ENCODE peak calls at places on chromosomes 7 and 10, in four cellular contexts. One of them, this sample, is unnamed.

GRCh38 chr10:43214071-43214955 is 52.6 kb downstream of the RASGEF1A start:
- DNase-seq in HCT116: no peak
- DNase-seq in GM12878: no peak
- DNase-seq in HepG2: no peak
- DNase-seq in this sample: no peak

GRCh38 chr10:56856569-56856968 is 495.5 kb upstream of the ZWINT start:
- DNase-seq in HepG2: no peak
- DNase-seq in GM12878: no peak
- DNase-seq in HCT116: no peak
- DNase-seq in this sample: no peak

GRCh38 chr10:123154943-123155505 is 822 bp downstream of the BUB3 start:
- DNase-seq in GM12878: no peak
- DNase-seq in HCT116: peak; percentile 31
- DNase-seq in HepG2: peak; percentile 26
- DNase-seq in this sample: no peak

GRCh38 chr10:119355930-119356329 is 148.6 kb downstream of the GRK5 start:
- DNase-seq in HepG2: no peak
- DNase-seq in HCT116: peak; percentile 63
- DNase-seq in GM12878: no peak
- DNase-seq in this sample: peak; percentile 42

GRCh38 chr7:99374121-99375064 is at the start of gene ARPC1B:
- DNase-seq in GM12878: no peak
- DNase-seq in HepG2: peak; percentile 57
- DNase-seq in HCT116: peak; percentile 41
- DNase-seq in this sample: peak; percentile 98

GRCh38 chr10:110774069-110775021 is 97.4 kb upstream of the PDCD4 start:
- DNase-seq in HepG2: peak; percentile 55
- DNase-seq in HCT116: peak; percentile 92
- DNase-seq in GM12878: peak; percentile 99
- DNase-seq in this sample: peak; percentile 78

GRCh38 chr7:28481131-28481926 is 69.0 kb downstream of the CREB5 start:
- DNase-seq in HepG2: no peak
- DNase-seq in GM12878: peak; percentile 85
- DNase-seq in HCT116: no peak
- DNase-seq in this sample: no peak

GRCh38 chr10:25083546-25084111 is 67.2 kb downstream of the THNSL1 start:
- DNase-seq in HCT116: no peak
- DNase-seq in GM12878: no peak
- DNase-seq in HepG2: no peak
- DNase-seq in this sample: no peak

GRCh38 chr10:73338801-73339368 is 19.8 kb downstream of the CFAP70 start:
- DNase-seq in GM12878: no peak
- DNase-seq in HCT116: peak; percentile 6
- DNase-seq in HepG2: no peak
- DNase-seq in this sample: no peak

GRCh38 chr10:6014241-6014761 is 37.0 kb upstream of the IL15RA start:
- DNase-seq in HepG2: peak; percentile 34
- DNase-seq in GM12878: peak; percentile 30
- DNase-seq in HCT116: peak; percentile 29
- DNase-seq in this sample: peak; percentile 31

GRCh38 chr10:121572857-121573540 is 25.2 kb downstream of the FGFR2 start:
- DNase-seq in GM12878: no peak
- DNase-seq in HepG2: no peak
- DNase-seq in HCT116: no peak
- DNase-seq in this sample: no peak

GRCh38 chr7:66815976-66816375 is 75.4 kb downstream of the RABGEF1 start:
- DNase-seq in HepG2: no peak
- DNase-seq in GM12878: no peak
- DNase-seq in HCT116: no peak
- DNase-seq in this sample: no peak

GRCh38 chr10:59865101-59865500 is 41.3 kb downstream of the CCDC6 start:
- DNase-seq in GM12878: no peak
- DNase-seq in HCT116: peak; percentile 40
- DNase-seq in HepG2: peak; percentile 33
- DNase-seq in this sample: peak; percentile 70

GRCh38 chr10:31343009-31343408 is 24.0 kb downstream of the ZEB1 start:
- DNase-seq in GM12878: no peak
- DNase-seq in HCT116: no peak
- DNase-seq in HepG2: no peak
- DNase-seq in this sample: no peak

GRCh38 chr10:48519731-48520506 is 85.0 kb downstream of the ARHGAP22 start:
- DNase-seq in HepG2: no peak
- DNase-seq in HCT116: no peak
- DNase-seq in GM12878: no peak
- DNase-seq in this sample: no peak

GRCh38 chr7:43727003-43727402 is 2.3 kb downstream of the COA1 start:
- DNase-seq in HCT116: no peak
- DNase-seq in HepG2: no peak
- DNase-seq in GM12878: no peak
- DNase-seq in this sample: no peak

GRCh38 chr7:104836976-104837375 is 177.0 kb upstream of the KMT2E start:
- DNase-seq in HCT116: no peak
- DNase-seq in GM12878: no peak
- DNase-seq in HepG2: no peak
- DNase-seq in this sample: no peak

GRCh38 chr10:31549936-31550335 is 230.9 kb downstream of the ZEB1 start:
- DNase-seq in GM12878: no peak
- DNase-seq in HCT116: no peak
- DNase-seq in HepG2: no peak
- DNase-seq in this sample: no peak

GRCh38 chr7:6546852-6547251 is 4.4 kb downstream of the GRID2IP start:
- DNase-seq in GM12878: no peak
- DNase-seq in HepG2: no peak
- DNase-seq in HCT116: peak; percentile 42
- DNase-seq in this sample: peak; percentile 41

GRCh38 chr10:72695496-72695895 is 3.6 kb downstream of the MCU start:
- DNase-seq in GM12878: no peak
- DNase-seq in HCT116: no peak
- DNase-seq in HepG2: no peak
- DNase-seq in this sample: no peak

GRCh38 chr7:28458732-28459131 is 46.4 kb downstream of the CREB5 start:
- DNase-seq in GM12878: no peak
- DNase-seq in HCT116: no peak
- DNase-seq in HepG2: no peak
- DNase-seq in this sample: peak; percentile 11

GRCh38 chr7:12436896-12437535 is 33.4 kb upstream of the VWDE start:
- DNase-seq in HCT116: no peak
- DNase-seq in HepG2: no peak
- DNase-seq in GM12878: no peak
- DNase-seq in this sample: peak; percentile 19

GRCh38 chr7:123293710-123294109 is 93.9 kb upstream of the SLC13A1 start:
- DNase-seq in HCT116: no peak
- DNase-seq in GM12878: no peak
- DNase-seq in HepG2: no peak
- DNase-seq in this sample: no peak

GRCh38 chr7:41758321-41758720 is 55.4 kb upstream of the INHBA start:
- DNase-seq in GM12878: no peak
- DNase-seq in HCT116: no peak
- DNase-seq in HepG2: no peak
- DNase-seq in this sample: no peak

GRCh38 chr7:102125127-102125561 is 161.5 kb upstream of the SH2B2 start:
- DNase-seq in GM12878: peak; percentile 51
- DNase-seq in HCT116: peak; percentile 79
- DNase-seq in HepG2: no peak
- DNase-seq in this sample: no peak

GRCh38 chr10:29392376-29393021 is 103.6 kb downstream of the LYZL1 start:
- DNase-seq in HepG2: peak; percentile 54
- DNase-seq in HCT116: no peak
- DNase-seq in GM12878: no peak
- DNase-seq in this sample: peak; percentile 55

GRCh38 chr10:74586088-74586585 is 240.3 kb upstream of the KAT6B start:
- DNase-seq in GM12878: peak; percentile 73
- DNase-seq in HCT116: no peak
- DNase-seq in HepG2: no peak
- DNase-seq in this sample: peak; percentile 15

GRCh38 chr10:86821600-86821999 is 65.2 kb downstream of the BMPR1A start:
- DNase-seq in HCT116: no peak
- DNase-seq in HepG2: no peak
- DNase-seq in GM12878: no peak
- DNase-seq in this sample: peak; percentile 17

GRCh38 chr10:118566911-118567310 is 28.5 kb downstream of the PRLHR start:
- DNase-seq in HepG2: no peak
- DNase-seq in GM12878: no peak
- DNase-seq in HCT116: no peak
- DNase-seq in this sample: no peak

GRCh38 chr10:75617485-75618155 is 186.2 kb downstream of the LRMDA start:
- DNase-seq in GM12878: no peak
- DNase-seq in HepG2: no peak
- DNase-seq in HCT116: no peak
- DNase-seq in this sample: no peak

GRCh38 chr10:123515661-123516060 is 150.5 kb upstream of the GPR26 start:
- DNase-seq in GM12878: no peak
- DNase-seq in HepG2: no peak
- DNase-seq in HCT116: no peak
- DNase-seq in this sample: no peak

GRCh38 chr10:11949152-11949551 is 93.5 kb downstream of the UPF2 start:
- DNase-seq in HCT116: no peak
- DNase-seq in HepG2: no peak
- DNase-seq in GM12878: no peak
- DNase-seq in this sample: no peak

GRCh38 chr7:80542398-80542797 is 30.5 kb upstream of the GNAT3 start:
- DNase-seq in HepG2: no peak
- DNase-seq in HCT116: no peak
- DNase-seq in GM12878: no peak
- DNase-seq in this sample: no peak

GRCh38 chr7:32937344-32938174 is 19.7 kb upstream of the FKBP9 start:
- DNase-seq in GM12878: no peak
- DNase-seq in HCT116: no peak
- DNase-seq in HepG2: peak; percentile 40
- DNase-seq in this sample: no peak

GRCh38 chr7:32942783-32943653 is 14.2 kb upstream of the FKBP9 start:
- DNase-seq in GM12878: no peak
- DNase-seq in HCT116: peak; percentile 50
- DNase-seq in HepG2: peak; percentile 59
- DNase-seq in this sample: peak; percentile 90

GRCh38 chr7:32941181-32941995 is 15.9 kb upstream of the FKBP9 start:
- DNase-seq in HCT116: no peak
- DNase-seq in HepG2: peak; percentile 45
- DNase-seq in GM12878: no peak
- DNase-seq in this sample: no peak

GRCh38 chr7:32943654-32944030 is 13.6 kb upstream of the FKBP9 start:
- DNase-seq in GM12878: no peak
- DNase-seq in HepG2: no peak
- DNase-seq in HCT116: no peak
- DNase-seq in this sample: no peak

GRCh38 chr7:32941996-32942782 is 15.1 kb upstream of the FKBP9 start:
- DNase-seq in HCT116: no peak
- DNase-seq in HepG2: peak; percentile 18
- DNase-seq in GM12878: no peak
- DNase-seq in this sample: peak; percentile 83
- TF ChIP-seq EZH2 in HCT116: no peak
- TF ChIP-seq EZH2 in HepG2: no peak
- TF ChIP-seq EZH2 in GM12878: no peak
- TF ChIP-seq EZH2 in this sample: no peak

GRCh38 chr10:35882422-35883150 is 240.5 kb upstream of the FZD8 start:
- DNase-seq in HepG2: no peak
- DNase-seq in GM12878: no peak
- DNase-seq in HCT116: no peak
- DNase-seq in this sample: no peak
- TF ChIP-seq CTCF in HepG2: peak; percentile 26
- TF ChIP-seq CTCF in GM12878: no peak
- TF ChIP-seq CTCF in HCT116: no peak
- TF ChIP-seq CTCF in this sample: no peak

DNA sequence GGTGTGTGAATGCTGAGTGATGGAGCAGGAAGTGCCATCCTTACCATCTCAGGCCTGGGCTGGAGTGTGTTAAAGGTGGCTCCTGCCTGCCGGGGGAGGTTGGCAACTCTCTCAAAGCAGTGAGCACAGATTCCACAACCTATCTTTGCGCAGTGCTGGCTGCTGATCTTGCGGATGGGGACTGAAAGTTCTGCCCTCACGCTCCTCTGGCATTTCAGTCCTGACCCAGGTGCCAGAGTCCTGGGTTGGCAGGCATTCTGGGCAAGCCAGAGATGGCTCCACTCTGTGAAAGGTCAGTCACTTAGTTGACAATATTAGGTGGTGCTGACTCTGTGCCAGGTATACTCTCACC is 315.5 kb downstream of the RPS24 start:
- DNase-seq in GM12878: no peak
- DNase-seq in HepG2: no peak
- DNase-seq in HCT116: no peak
- DNase-seq in this sample: no peak
- TF ChIP-seq YY1 in GM12878: no peak
- TF ChIP-seq YY1 in HepG2: no peak
- TF ChIP-seq YY1 in HCT116: no peak
- TF ChIP-seq YY1 in this sample: no peak

GRCh38 chr10:103493911-103494877 is 689 bp downstream of the NEURL1 start:
- DNase-seq in HepG2: no peak
- DNase-seq in GM12878: no peak
- DNase-seq in HCT116: no peak
- DNase-seq in this sample: peak; percentile 23
- TF ChIP-seq EZH2 in HepG2: peak; percentile 85
- TF ChIP-seq EZH2 in GM12878: no peak
- TF ChIP-seq EZH2 in HCT116: no peak
- TF ChIP-seq EZH2 in this sample: no peak

DNA sequence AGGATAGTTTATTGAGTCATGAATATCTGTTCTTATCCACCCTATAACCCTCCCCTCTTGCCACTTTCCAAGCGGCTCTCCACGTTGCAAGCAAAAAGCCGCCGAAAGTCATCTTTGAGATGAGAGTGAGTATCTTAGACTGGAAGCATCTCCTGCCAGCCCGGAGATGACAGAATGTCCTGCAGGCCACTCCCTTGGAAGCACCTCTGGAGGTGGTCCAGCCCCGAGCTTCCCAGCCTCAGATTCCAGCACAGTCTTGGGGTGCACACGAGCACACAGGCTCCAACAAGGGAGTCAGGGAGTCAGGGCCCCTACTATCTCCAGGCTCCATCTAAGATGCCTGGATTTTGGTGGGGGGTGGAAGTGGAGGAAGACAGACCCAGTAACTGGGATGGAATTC is 5.5 kb upstream of the ELN start:
- DNase-seq in HCT116: no peak
- DNase-seq in GM12878: no peak
- DNase-seq in HepG2: no peak
- DNase-seq in this sample: no peak
- TF ChIP-seq CTCF in HCT116: no peak
- TF ChIP-seq CTCF in GM12878: no peak
- TF ChIP-seq CTCF in HepG2: no peak
- TF ChIP-seq CTCF in this sample: no peak

DNA sequence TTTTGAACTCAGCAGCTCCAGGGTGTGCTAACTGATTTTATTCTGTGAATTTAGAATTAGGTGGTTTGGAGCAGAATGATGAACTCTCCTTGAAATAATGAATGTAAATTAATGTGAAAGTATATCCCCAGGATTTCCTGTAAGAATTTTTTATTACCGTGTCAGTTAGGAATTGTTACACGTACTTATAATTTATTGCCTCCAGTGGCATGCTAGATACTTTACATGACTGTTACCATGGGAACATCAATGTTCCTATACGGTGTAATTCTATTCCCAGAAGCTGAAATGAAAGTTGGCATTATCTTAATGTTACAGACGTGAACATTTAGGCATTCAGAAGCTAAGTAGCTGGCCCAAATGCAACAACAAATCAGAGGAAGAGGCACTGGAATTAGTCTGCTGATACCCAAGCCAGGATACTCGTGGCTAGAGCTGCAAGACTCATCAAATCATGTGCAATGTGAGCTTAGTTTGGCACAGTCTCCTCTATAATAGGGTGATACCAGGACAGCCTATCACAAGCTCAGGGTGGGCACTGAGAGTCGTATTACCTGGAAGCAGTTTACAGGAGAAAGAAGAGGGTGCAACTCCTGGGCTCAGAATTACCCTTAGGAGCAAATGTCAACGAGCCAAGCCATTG is 30.0 kb upstream of the PRKAR2B start:
- DNase-seq in HepG2: no peak
- DNase-seq in GM12878: no peak
- DNase-seq in HCT116: no peak
- DNase-seq in this sample: no peak
- TF ChIP-seq YY1 in HepG2: no peak
- TF ChIP-seq YY1 in GM12878: no peak
- TF ChIP-seq YY1 in HCT116: no peak
- TF ChIP-seq YY1 in this sample: no peak

This sample was measured in K562.